ENCODE peak calls at places on chromosomes 6 and 20, in five cellular contexts. Z is spleen, U is prostate gland, J is A549, F is adrenal gland. X is an unnamed sample.

GRCh38 chr20:14334306-14334930 is 3.0 kb downstream of the FLRT3 start:
- DNase-seq in Z (no peak), U (peak), J (peak), F (peak), X (no peak)

GRCh38 chr6:13044390-13044789 is 283.9 kb downstream of the TBC1D7 start:
- DNase-seq in Z (no peak), U (no peak), J (peak), F (no peak), X (peak)

GRCh38 chr20:21125072-21125848 is 622 bp upstream of the KIZ start:
- DNase-seq in Z (peak), U (peak), J (peak), F (peak), X (peak)

GRCh38 chr6:81818778-81819491 is 66.5 kb upstream of the TENT5A start:
- DNase-seq in Z (no peak), U (no peak), J (no peak), F (no peak), X (no peak)

GRCh38 chr6:96899599-96899998 is 1.9 kb upstream of the NDUFAF4 start:
- DNase-seq in Z (no peak), U (no peak), J (no peak), F (no peak), X (no peak)

GRCh38 chr20:62292115-62292514 is 10.7 kb upstream of the ADRM1 start:
- DNase-seq in Z (no peak), U (no peak), J (no peak), F (no peak), X (no peak)

GRCh38 chr6:159981171-159981571 is 12.3 kb downstream of the IGF2R start:
- DNase-seq in Z (peak), U (no peak), J (no peak), F (no peak), X (no peak)

GRCh38 chr6:43376551-43376981 is 7.1 kb upstream of the ZNF318 start:
- DNase-seq in Z (no peak), U (no peak), J (no peak), F (no peak), X (no peak)

GRCh38 chr6:142562865-142563264 is 261.1 kb downstream of the ADGRG6 start:
- DNase-seq in Z (no peak), U (no peak), J (no peak), F (no peak), X (no peak)

GRCh38 chr20:39850821-39851330 is 838.2 kb downstream of the MAFB start:
- DNase-seq in Z (no peak), U (no peak), J (no peak), F (no peak), X (no peak)

GRCh38 chr6:25138024-25138696 is 141.0 kb upstream of the CARMIL1 start:
- DNase-seq in Z (peak), U (peak), J (peak), F (peak), X (peak)

GRCh38 chr6:166402582-166403277 is 20.0 kb upstream of the MPC1 start:
- DNase-seq in Z (no peak), U (no peak), J (no peak), F (no peak), X (no peak)

GRCh38 chr20:32477594-32478512 is 107.3 kb downstream of the NOL4L start:
- DNase-seq in Z (peak), U (no peak), J (no peak), F (no peak), X (no peak)
- TF ChIP-seq POLR2A in Z (no peak), U (no peak), J (no peak), F (no peak), X (no peak)

GRCh38 chr6:710601-711571 is 17.9 kb upstream of the EXOC2 start:
- DNase-seq in Z (peak), U (peak), J (peak), F (peak), X (peak)
- TF ChIP-seq POLR2A in Z (no peak), U (no peak), J (peak), F (no peak), X (peak)

DNA sequence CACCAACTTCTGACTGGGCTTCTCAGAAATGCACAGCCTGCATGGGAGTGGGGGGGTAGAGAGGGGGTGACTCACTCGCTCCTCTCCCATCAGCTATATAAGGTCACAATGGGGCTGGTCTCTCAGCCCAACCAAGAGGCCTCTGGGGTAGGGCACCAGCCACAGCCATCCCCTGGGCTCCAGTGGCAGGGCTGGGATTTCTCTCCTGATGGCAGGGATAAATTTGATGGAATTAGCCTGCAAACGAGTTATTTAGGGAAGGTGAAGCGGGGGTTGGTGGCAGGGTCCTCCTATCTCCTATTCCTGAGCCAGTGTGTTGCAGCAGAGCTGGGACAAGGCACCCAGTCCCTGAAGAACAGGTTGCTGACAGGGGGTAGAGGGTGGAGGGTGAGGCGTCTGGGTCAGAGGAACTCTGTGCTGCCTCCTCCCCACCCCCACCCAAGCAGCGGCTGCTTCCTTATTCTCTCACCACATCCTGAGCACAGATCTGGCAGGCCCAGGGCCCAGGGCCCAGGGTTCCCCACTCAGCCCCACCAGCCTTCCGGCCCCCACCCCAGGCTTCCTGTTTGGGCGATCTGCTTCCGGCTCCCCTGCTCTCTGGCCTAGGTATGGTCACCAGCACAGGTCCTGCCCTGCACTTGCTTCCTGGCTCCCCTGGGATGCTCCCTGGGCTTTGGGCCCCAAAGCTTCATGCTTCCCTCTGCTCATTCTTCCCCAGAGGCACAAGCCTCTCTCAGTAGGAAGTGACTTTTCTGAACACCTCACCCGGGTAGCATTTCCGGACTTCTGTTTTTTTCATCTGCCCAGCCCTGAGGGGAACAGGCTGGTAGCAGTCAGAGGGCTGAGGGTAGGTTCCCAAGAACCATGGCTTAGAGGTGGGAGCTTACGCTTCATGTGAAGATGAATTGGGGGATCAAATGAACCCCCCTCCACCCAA is 4.0 kb downstream of the PPP1R18 start:
- DNase-seq in Z (peak), U (no peak), J (peak), F (peak), X (peak)
- TF ChIP-seq POLR2A in Z (no peak), U (no peak), J (peak), F (no peak), X (peak)

DNA sequence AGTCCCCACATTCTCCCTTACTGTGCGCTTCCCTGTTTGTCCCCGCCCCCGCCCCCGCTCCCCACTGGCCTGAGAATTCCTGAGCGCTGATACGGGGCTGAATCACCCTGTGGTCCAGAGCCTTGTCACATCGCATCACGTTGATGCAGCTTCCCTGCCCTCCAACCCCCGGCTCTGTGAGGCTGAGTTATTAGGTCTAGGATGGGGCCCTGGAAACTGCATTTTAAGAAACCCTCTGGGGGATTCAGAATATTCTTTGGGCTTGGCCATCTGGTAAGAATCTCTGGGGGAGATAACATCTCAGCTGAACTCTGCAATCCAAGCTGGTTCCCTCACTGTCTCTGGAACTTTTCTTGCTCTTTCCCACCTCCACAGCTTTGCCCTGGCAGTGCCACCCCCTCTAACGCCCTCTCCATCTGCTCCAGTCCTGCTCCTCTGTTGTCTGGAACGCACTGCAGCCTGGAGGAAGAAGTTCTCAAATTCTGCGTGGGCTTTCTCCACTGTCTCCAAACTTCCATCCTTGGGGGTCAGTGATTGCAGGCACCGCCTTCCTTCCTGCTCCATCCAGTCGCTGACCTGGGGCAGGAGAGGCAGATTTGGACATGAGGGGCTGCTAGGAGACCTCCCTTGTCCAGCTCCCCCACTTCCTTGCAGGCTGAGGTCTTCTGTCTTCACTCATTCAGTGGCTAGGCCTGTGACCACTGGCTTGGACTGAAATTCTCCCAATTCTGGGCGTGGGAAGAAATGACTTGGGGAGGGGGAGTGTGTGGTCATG is 42.6 kb downstream of the KIAA1755 start:
- DNase-seq in Z (peak), U (no peak), J (peak), F (no peak), X (peak)
- TF ChIP-seq POLR2A in Z (no peak), U (no peak), J (no peak), F (no peak), X (no peak)

DNA sequence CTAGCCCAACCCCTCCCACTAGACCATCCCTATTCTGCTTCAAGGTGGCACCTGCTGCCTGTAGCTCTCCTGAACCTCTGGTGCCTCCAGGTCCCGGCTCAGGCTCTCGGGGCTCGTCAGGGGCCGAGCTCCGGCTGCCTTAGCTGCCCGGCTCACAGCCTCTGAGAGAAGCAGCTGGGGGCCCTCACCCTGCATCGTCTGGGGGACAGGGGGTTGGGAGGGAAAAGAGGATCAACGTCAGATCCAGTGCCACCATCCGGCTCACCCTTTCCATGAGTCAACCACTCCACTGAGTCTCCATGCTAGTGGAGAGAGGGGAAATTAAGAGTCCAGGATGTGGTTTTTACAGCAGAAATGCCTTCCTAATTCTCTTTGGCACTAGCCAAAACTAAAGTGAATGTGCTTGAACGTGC is 13.0 kb downstream of the BAG6 start:
- DNase-seq in Z (no peak), U (no peak), J (no peak), F (no peak), X (no peak)
- TF ChIP-seq POLR2A in Z (no peak), U (no peak), J (no peak), F (no peak), X (no peak)

X was measured in H54.